ENCODE peak calls at places on chromosomes 16 and 17, in four cellular contexts. U is CD4-positive, alpha-beta T cell; X is breast epithelium; G is BJ. D is an unnamed sample.

GRCh38 chr17:77476920-77477805 is 336.4 kb downstream of the SEC14L1 start:
- DNase-seq in U (no peak), X (peak), G (peak), D (peak)

GRCh38 chr16:89565506-89566372 is 5.3 kb downstream of the RPL13 start:
- DNase-seq in U (peak), X (peak), G (no peak), D (no peak)

GRCh38 chr17:73609688-73610210 is 34.5 kb downstream of the SDK2 start:
- DNase-seq in U (no peak), X (no peak), G (no peak), D (no peak)

GRCh38 chr16:67969286-67970039 is 1.0 kb upstream of the SLC12A4 start:
- DNase-seq in U (no peak), X (no peak), G (no peak), D (no peak)

GRCh38 chr16:55476625-55477533 is 2.1 kb upstream of the MMP2 start:
- DNase-seq in U (no peak), X (no peak), G (no peak), D (no peak)

GRCh38 chr17:82489117-82489516 is 30.4 kb upstream of the FOXK2 start:
- DNase-seq in U (no peak), X (no peak), G (no peak), D (no peak)

GRCh38 chr16:88301431-88301830 is 81.3 kb upstream of the ZNF469 start:
- DNase-seq in U (no peak), X (no peak), G (no peak), D (no peak)

GRCh38 chr17:80428363-80428762 is 13.4 kb downstream of the ENDOV start:
- DNase-seq in U (no peak), X (no peak), G (no peak), D (no peak)

GRCh38 chr16:11658896-11659708 is 9.2 kb upstream of the SNN start:
- DNase-seq in U (no peak), X (peak), G (no peak), D (no peak)

GRCh38 chr17:28523876-28524275 is 17.7 kb downstream of the FOXN1 start:
- DNase-seq in U (no peak), X (no peak), G (no peak), D (no peak)

GRCh38 chr16:81513204-81514040 is 68.8 kb downstream of the CMIP start:
- DNase-seq in U (no peak), X (no peak), G (no peak), D (no peak)

GRCh38 chr16:51393381-51394005 is 242.4 kb upstream of the SALL1 start:
- DNase-seq in U (no peak), X (no peak), G (no peak), D (no peak)

GRCh38 chr17:72472116-72472515 is 351.3 kb downstream of the SOX9 start:
- DNase-seq in U (no peak), X (no peak), G (no peak), D (no peak)

GRCh38 chr16:87543436-87544191 is 50.8 kb upstream of the ZCCHC14 start:
- DNase-seq in U (no peak), X (no peak), G (no peak), D (no peak)

GRCh38 chr17:82860606-82861392 is 21.0 kb upstream of the ZNF750 start:
- DNase-seq in U (no peak), X (no peak), G (no peak), D (no peak)

GRCh38 chr17:44830359-44831269 is 527 bp upstream of the GJC1 start:
- DNase-seq in U (no peak), X (no peak), G (no peak), D (no peak)

GRCh38 chr17:44828919-44829557 is 1.0 kb downstream of the GJC1 start:
- DNase-seq in U (no peak), X (no peak), G (no peak), D (no peak)

GRCh38 chr17:44829558-44830358 is at the start of gene GJC1:
- DNase-seq in U (no peak), X (no peak), G (no peak), D (no peak)

GRCh38 chr17:44831270-44831770 is 1.2 kb upstream of the GJC1 start:
- DNase-seq in U (no peak), X (no peak), G (no peak), D (no peak)

GRCh38 chr17:44832821-44833220 is 2.7 kb upstream of the GJC1 start:
- DNase-seq in U (no peak), X (no peak), G (no peak), D (no peak)
- TF ChIP-seq CTCF in U (no peak), X (no peak), G (peak), D (no peak)

GRCh38 chr16:5505093-5505887 is 407.7 kb upstream of the EEF2KMT start:
- DNase-seq in U (no peak), X (no peak), G (no peak), D (no peak)

GRCh38 chr16:5500526-5500925 is 402.9 kb upstream of the EEF2KMT start:
- DNase-seq in U (no peak), X (no peak), G (no peak), D (no peak)

GRCh38 chr16:5502944-5503343 is 405.3 kb upstream of the EEF2KMT start:
- DNase-seq in U (no peak), X (no peak), G (no peak), D (no peak)

GRCh38 chr16:5504028-5504758 is 406.6 kb upstream of the EEF2KMT start:
- DNase-seq in U (no peak), X (peak), G (no peak), D (no peak)

GRCh38 chr16:5502467-5502869 is 404.9 kb upstream of the EEF2KMT start:
- DNase-seq in U (no peak), X (no peak), G (no peak), D (no peak)
- TF ChIP-seq CTCF in U (no peak), X (no peak), G (no peak), D (peak)

DNA sequence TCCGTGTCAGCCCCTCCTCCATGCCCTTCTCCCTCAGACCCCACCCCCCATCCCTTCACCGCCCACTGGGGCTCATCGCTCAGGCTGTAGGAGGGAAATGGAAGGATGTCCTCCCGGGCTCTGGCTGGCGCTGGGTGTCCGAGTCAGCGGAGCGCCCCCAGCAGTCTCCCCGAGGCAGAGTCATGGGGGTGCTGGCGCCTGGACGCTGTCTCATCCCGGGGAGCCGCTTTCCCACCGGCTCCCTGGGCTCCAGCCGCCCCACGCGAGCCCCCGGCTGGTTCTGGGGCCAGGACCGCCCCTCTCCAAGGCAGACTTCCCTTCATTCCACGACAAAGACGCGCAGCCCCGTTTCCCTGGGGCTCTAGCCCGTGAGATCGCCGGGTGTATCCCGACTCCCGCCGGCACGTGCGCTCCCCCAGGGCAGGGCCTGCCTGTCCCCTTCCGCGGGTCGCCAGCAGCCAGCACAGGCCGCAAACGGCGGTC is 398 bp upstream of the ANTKMT start:
- DNase-seq in U (no peak), X (no peak), G (no peak), D (no peak)
- TF ChIP-seq CTCF in U (no peak), X (no peak), G (peak), D (peak)

GRCh38 chr17:44904001-44904984 is 5.0 kb upstream of the EFTUD2 start:
- DNase-seq in U (no peak), X (no peak), G (no peak), D (no peak)
- TF ChIP-seq CTCF in U (no peak), X (no peak), G (no peak), D (no peak)

GRCh38 chr17:50596191-50597037 is 35.9 kb downstream of the CACNA1G start:
- DNase-seq in U (no peak), X (no peak), G (no peak), D (no peak)
- TF ChIP-seq CTCF in U (no peak), X (no peak), G (peak), D (peak)

GRCh38 chr16:82630688-82631087 is 3.9 kb downstream of the CDH13 start:
- DNase-seq in U (no peak), X (no peak), G (no peak), D (no peak)
- TF ChIP-seq CTCF in U (peak), X (no peak), G (peak), D (peak)

DNA sequence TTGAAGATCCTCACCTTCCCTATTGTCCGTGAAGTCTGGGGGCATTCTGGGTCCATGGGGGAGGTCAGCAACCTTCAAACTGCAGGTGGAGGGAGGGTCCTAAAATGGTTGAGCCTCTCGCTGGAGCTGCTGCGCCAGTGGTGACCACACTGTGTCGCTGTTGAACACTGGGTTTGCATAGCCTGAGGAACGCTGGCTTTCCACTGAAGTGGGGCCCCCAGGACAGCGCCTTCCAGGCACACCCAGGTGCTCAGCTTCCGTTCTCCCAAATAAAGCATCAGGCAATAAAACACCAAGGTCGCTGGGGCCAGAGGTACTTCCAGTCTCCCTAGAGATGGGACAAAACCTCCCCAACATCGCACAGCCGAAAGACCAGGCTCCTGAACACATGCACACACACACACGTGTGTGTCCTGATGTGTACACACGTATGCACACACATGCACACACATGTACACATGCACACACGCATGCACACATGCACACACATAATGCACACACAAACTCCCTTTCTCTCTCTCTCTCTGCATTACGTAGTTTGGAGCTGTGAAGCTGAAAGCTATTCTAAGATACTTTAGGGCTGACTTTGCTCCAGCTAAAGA is 120.6 kb downstream of the IRF8 start:
- DNase-seq in U (no peak), X (no peak), G (no peak), D (no peak)
- TF ChIP-seq CTCF in U (no peak), X (no peak), G (peak), D (peak)

GRCh38 chr16:49281843-49282642 is 405 bp upstream of the CBLN1 start:
- DNase-seq in U (peak), X (peak), G (no peak), D (no peak)
- TF ChIP-seq CTCF in U (no peak), X (no peak), G (no peak), D (no peak)